ENCODE peak calls at places on chromosomes 12 and 14, in five cellular contexts. M, Q, H, U and A are unnamed samples.
A peak's percentile ranks its signal among the peaks of the same experiment; 100 is the strongest.

GRCh38 chr12:108305520-108305919 is 33.6 kb downstream of the CMKLR1 start:
- DNase-seq in H (peak; percentile 84), U (peak; percentile 97), M (peak; percentile 46), Q (no peak), A (peak; percentile 99)

GRCh38 chr12:5796171-5797091 is 148.6 kb downstream of the ANO2 start:
- DNase-seq in H (no peak), Q (no peak), M (peak; percentile 63), U (peak; percentile 80), A (peak; percentile 36)

GRCh38 chr14:74569826-74570591 is 42.0 kb downstream of the LTBP2 start:
- DNase-seq in H (no peak), U (peak; percentile 64), Q (no peak), M (no peak), A (peak; percentile 28)

GRCh38 chr12:106994579-106995220 is 7.8 kb upstream of the MTERF2 start:
- DNase-seq in Q (no peak), H (peak; percentile 56), M (no peak), U (no peak), A (peak; percentile 65)

GRCh38 chr12:60760965-60761364 is 1165.1 kb downstream of the SLC16A7 start:
- DNase-seq in Q (no peak), U (no peak), M (no peak), H (no peak), A (no peak)

GRCh38 chr14:22536853-22537338 is 52.1 kb downstream of the DAD1 start:
- DNase-seq in H (peak; percentile 97), U (peak; percentile 62), M (peak; percentile 55), Q (no peak), A (peak; percentile 99)

GRCh38 chr12:43114316-43114715 is 437.7 kb downstream of the ADAMTS20 start:
- DNase-seq in U (no peak), Q (no peak), H (no peak), M (no peak), A (no peak)

GRCh38 chr12:49934505-49934904 is 16.0 kb upstream of the AQP2 start:
- DNase-seq in M (no peak), U (no peak), Q (no peak), H (no peak), A (no peak)

GRCh38 chr12:11730299-11731041 is 81.0 kb downstream of the ETV6 start:
- DNase-seq in Q (no peak), M (peak; percentile 84), H (no peak), U (no peak), A (no peak)

GRCh38 chr12:113683566-113683965 is 211.9 kb upstream of the LHX5 start:
- DNase-seq in H (no peak), M (no peak), U (no peak), Q (no peak), A (no peak)

GRCh38 chr14:24613241-24613640 is 3.8 kb upstream of the GZMH start:
- DNase-seq in M (no peak), H (no peak), U (no peak), Q (no peak), A (no peak)

GRCh38 chr14:41609704-41610183 is 3.1 kb downstream of the LRFN5 start:
- DNase-seq in U (peak; percentile 88), H (peak; percentile 18), M (no peak), Q (no peak), A (peak; percentile 80)

GRCh38 chr12:95700316-95700785 is 90.2 kb downstream of the NTN4 start:
- DNase-seq in Q (no peak), M (no peak), U (no peak), H (peak; percentile 99), A (peak; percentile 98)

GRCh38 chr12:119868992-119869391 is 8.1 kb downstream of the CIT start:
- DNase-seq in Q (no peak), H (no peak), M (no peak), U (no peak), A (peak; percentile 68)

GRCh38 chr12:119069029-119069731 is 87.8 kb downstream of the SRRM4 start:
- DNase-seq in U (no peak), Q (no peak), M (peak; percentile 38), H (no peak), A (no peak)

GRCh38 chr14:45810152-45810872 is 557.3 kb upstream of the MIS18BP1 start:
- DNase-seq in M (no peak), H (no peak), Q (no peak), U (no peak), A (no peak)

GRCh38 chr12:57224973-57225679 is 4.4 kb upstream of the SHMT2 start:
- DNase-seq in U (peak; percentile 80), H (no peak), Q (peak; percentile 61), M (peak; percentile 64), A (peak; percentile 65)

GRCh38 chr12:48686037-48686595 is 4.1 kb upstream of the KANSL2 start:
- DNase-seq in Q (no peak), M (no peak), H (no peak), U (no peak), A (no peak)

GRCh38 chr12:58041441-58041840 is 100.1 kb downstream of the ATP23 start:
- DNase-seq in Q (no peak), U (no peak), M (no peak), H (no peak), A (no peak)

GRCh38 chr12:124862768-124863408 is 776 bp downstream of the SCARB1 start:
- DNase-seq in Q (peak; percentile 12), U (peak; percentile 56), H (no peak), M (no peak), A (peak; percentile 41)

GRCh38 chr12:6434205-6435180 is 10.3 kb upstream of the CD27 start:
- DNase-seq in H (no peak), Q (peak; percentile 24), U (no peak), M (no peak), A (no peak)

GRCh38 chr12:75560167-75560566 is 48.8 kb upstream of the KRR1 start:
- DNase-seq in H (peak; percentile 51), U (no peak), Q (no peak), M (no peak), A (peak; percentile 42)

GRCh38 chr12:45415393-45415817 is 199.5 kb downstream of the ANO6 start:
- DNase-seq in Q (no peak), H (peak; percentile 99), M (no peak), U (no peak), A (peak; percentile 100)

GRCh38 chr14:53539489-53540126 is 386.5 kb upstream of the DDHD1 start:
- DNase-seq in H (peak; percentile 58), M (peak; percentile 77), U (peak; percentile 87), Q (peak; percentile 14), A (peak; percentile 77)

GRCh38 chr12:12612403-12612802 is 727 bp downstream of the CREBL2 start:
- DNase-seq in H (peak; percentile 77), Q (no peak), U (no peak), M (no peak), A (peak; percentile 73)

GRCh38 chr12:53659011-53659551 is 16.8 kb downstream of the ATP5MC2 start:
- DNase-seq in U (peak; percentile 80), M (peak; percentile 76), H (peak; percentile 92), Q (no peak), A (peak; percentile 79)

GRCh38 chr14:22865424-22866215 is 5.9 kb upstream of the LRP10 start:
- DNase-seq in U (no peak), H (no peak), M (no peak), Q (no peak), A (no peak)

GRCh38 chr12:52540531-52540930 is 12.4 kb downstream of the KRT71 start:
- DNase-seq in M (no peak), U (no peak), H (no peak), Q (no peak), A (no peak)

GRCh38 chr14:80381964-80382363 is 170.7 kb upstream of the DIO2 start:
- DNase-seq in U (no peak), M (no peak), Q (no peak), H (no peak), A (no peak)
- H3K27ac ChIP-seq in U (no peak overlapping the region), M (no peak overlapping the region), Q (no peak overlapping the region), H (no peak overlapping the region), A (no peak overlapping the region)

GRCh38 chr14:67944605-67945004 is 125.0 kb downstream of the RAD51B start:
- DNase-seq in Q (no peak), H (no peak), M (no peak), U (no peak), A (peak; percentile 18)
- H3K27ac ChIP-seq in Q (no peak overlapping the region), H (no peak overlapping the region), M (peak overlapping the region; percentile 78), U (no peak overlapping the region), A (no peak overlapping the region)

DNA sequence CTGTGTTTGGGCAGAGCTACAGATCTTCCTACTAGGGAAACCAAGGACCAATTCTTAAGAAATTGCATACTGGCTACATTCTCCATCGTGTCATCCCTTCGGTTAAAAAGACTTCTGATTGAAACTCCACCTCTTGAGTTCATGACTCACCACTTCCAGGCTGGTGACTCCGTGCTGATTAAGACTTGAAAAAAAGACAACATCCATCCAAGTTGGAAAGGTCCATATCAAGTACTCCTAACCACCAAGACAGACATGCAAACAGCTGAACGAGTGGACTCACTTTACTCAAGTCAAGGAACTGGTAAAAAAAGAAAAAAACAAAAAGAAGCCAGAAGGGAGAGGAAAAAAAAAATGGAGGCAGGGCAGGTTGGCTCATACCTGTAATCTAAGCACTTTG is 63.4 kb downstream of the APOBEC1 start:
- DNase-seq in M (no peak), Q (no peak), U (no peak), H (no peak), A (peak; percentile 67)
- H3K27ac ChIP-seq in M (no peak overlapping the region), Q (no peak overlapping the region), U (no peak overlapping the region), H (no peak overlapping the region), A (no peak overlapping the region)

DNA sequence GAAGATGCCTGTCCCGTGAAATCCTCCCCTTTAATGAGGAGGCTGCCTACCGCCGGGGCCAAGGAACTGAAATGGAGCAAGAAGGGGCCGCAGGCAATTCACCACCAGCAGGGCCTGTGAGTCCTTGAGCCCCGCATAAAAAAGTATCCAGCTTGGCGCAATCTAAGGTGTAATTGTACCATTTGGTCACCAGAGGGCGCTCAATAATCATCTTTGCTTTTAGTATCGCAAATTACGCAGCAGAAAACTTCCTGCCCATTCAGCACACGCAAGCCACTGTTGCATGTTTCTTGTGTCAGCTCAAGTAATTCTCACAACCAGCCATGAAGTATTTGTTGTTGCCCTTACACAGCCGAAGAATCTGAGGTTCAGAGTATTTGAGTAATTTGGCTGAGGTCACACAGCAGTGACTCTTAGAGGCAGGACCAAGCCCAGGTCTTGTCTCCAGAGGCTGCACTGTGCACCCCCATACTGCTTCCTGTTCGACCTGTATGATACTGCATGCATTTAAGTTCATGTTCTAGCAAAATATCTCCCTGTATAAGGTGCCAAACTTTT is 54.1 kb upstream of the PPP2R5C start:
- DNase-seq in M (no peak), H (peak; percentile 60), Q (peak; percentile 82), U (peak; percentile 64), A (peak; percentile 84)
- H3K27ac ChIP-seq in M (peak overlapping the region; percentile 71), H (no peak overlapping the region), Q (peak overlapping the region; percentile 57), U (no peak overlapping the region), A (no peak overlapping the region)